ENCODE peak calls at places on chromosomes 3 and 15, in eight cellular contexts. B is HCT116, A is endothelial cell of umbilical vein, P is PC-3, F is GM12878, Y is fibroblast of lung, Z is astrocyte, L is neural progenitor cell. M is an unnamed sample.

GRCh38 chr3:112693186-112693585 is 52.2 kb upstream of the CCDC80 start:
- DNase-seq in P (no peak), L (no peak), B (no peak), Y (no peak), Z (no peak), A (no peak), F (no peak), M (no peak)

GRCh38 chr3:187738089-187738399 is 7.2 kb downstream of the BCL6 start:
- DNase-seq in B (no peak), F (no peak), P (no peak), L (no peak), Y (no peak), Z (no peak), A (no peak), M (no peak)

GRCh38 chr15:88450125-88450798 is 16.9 kb downstream of the MRPL46 start:
- DNase-seq in Z (peak; percentile 44), A (peak; percentile 61), B (peak; percentile 49), F (no peak), Y (peak; percentile 59), P (peak; percentile 77), L (peak; percentile 85), M (no peak)

GRCh38 chr3:95923496-95924210 is 890.7 kb upstream of the EPHA6 start:
- DNase-seq in L (no peak), P (peak; percentile 64), B (no peak), Z (peak; percentile 98), Y (peak; percentile 97), A (peak; percentile 78), F (no peak), M (no peak)

GRCh38 chr15:38876211-38876610 is 311.6 kb upstream of the RASGRP1 start:
- DNase-seq in A (no peak), B (no peak), Z (no peak), Y (no peak), L (no peak), F (no peak), P (no peak), M (no peak)

GRCh38 chr3:53286727-53287412 is 31.0 kb upstream of the TKT start:
- DNase-seq in Z (peak; percentile 62), Y (peak; percentile 18), L (peak; percentile 35), A (no peak), F (no peak), B (no peak), P (no peak), M (no peak)

GRCh38 chr3:52286777-52287110 is 884 bp upstream of the GLYCTK start:
- DNase-seq in Z (peak; percentile 25), F (no peak), B (no peak), P (no peak), L (no peak), A (no peak), Y (no peak), M (no peak)

GRCh38 chr3:73484656-73485248 is 140.0 kb downstream of the PDZRN3 start:
- DNase-seq in A (no peak), Z (no peak), L (no peak), F (peak; percentile 51), B (no peak), P (no peak), Y (no peak), M (no peak)

GRCh38 chr3:197186887-197187588 is 111.4 kb downstream of the DLG1 start:
- DNase-seq in A (peak; percentile 71), L (peak; percentile 71), Y (peak; percentile 79), B (peak; percentile 32), P (peak; percentile 77), Z (peak; percentile 30), F (peak; percentile 40), M (peak; percentile 17)

GRCh38 chr3:123791417-123791816 is 92.7 kb downstream of the MYLK start:
- DNase-seq in P (peak; percentile 7), A (peak; percentile 74), Y (peak; percentile 95), F (no peak), B (no peak), L (no peak), Z (peak; percentile 92), M (no peak)

GRCh38 chr15:78208887-78209645 is 25.3 kb downstream of the ACSBG1 start:
- DNase-seq in B (no peak), F (no peak), A (no peak), P (peak; percentile 43), Y (no peak), L (no peak), Z (no peak), M (no peak)

GRCh38 chr3:133469140-133469731 is 69.4 kb downstream of the BFSP2 start:
- DNase-seq in L (no peak), Z (no peak), F (no peak), B (no peak), P (no peak), A (no peak), Y (peak; percentile 14), M (no peak)

GRCh38 chr3:111882194-111882593 is 23.1 kb downstream of the PHLDB2 start:
- DNase-seq in Y (no peak), A (no peak), P (no peak), Z (no peak), L (no peak), F (no peak), B (no peak), M (no peak)

GRCh38 chr15:98953000-98953776 is 54.4 kb downstream of the PGPEP1L start:
- DNase-seq in P (no peak), B (no peak), A (no peak), F (peak; percentile 80), Z (no peak), Y (peak; percentile 76), L (no peak), M (no peak)

GRCh38 chr3:27910456-27910855 is 188.3 kb upstream of the EOMES start:
- DNase-seq in L (no peak), P (no peak), Z (no peak), F (no peak), A (no peak), B (no peak), Y (no peak), M (no peak)

GRCh38 chr3:192652731-192653130 is 74.6 kb downstream of the FGF12 start:
- DNase-seq in Z (no peak), P (no peak), B (no peak), Y (no peak), A (no peak), L (no peak), F (no peak), M (no peak)

GRCh38 chr15:38193496-38193895 is 59.1 kb upstream of the SPRED1 start:
- DNase-seq in P (peak; percentile 78), L (no peak), A (no peak), Z (peak; percentile 23), F (no peak), B (no peak), Y (peak; percentile 35), M (no peak)

GRCh38 chr15:70463453-70463834 is 299.9 kb downstream of the UACA start:
- DNase-seq in B (no peak), P (no peak), Z (no peak), F (no peak), L (no peak), Y (no peak), A (no peak), M (no peak)

GRCh38 chr3:159236306-159236705 is 434.5 kb downstream of the MFSD1 start:
- DNase-seq in F (no peak), L (no peak), Z (peak; percentile 24), A (peak; percentile 7), B (no peak), Y (no peak), P (no peak), M (no peak)

GRCh38 chr3:20054549-20054987 is 14.3 kb downstream of the KAT2B start:
- DNase-seq in B (peak; percentile 95), P (peak; percentile 100), F (peak; percentile 82), L (no peak), A (peak; percentile 79), Z (peak; percentile 78), Y (peak; percentile 80), M (peak; percentile 100)

GRCh38 chr3:66035763-66036477 is 2.8 kb downstream of the MAGI1 start:
- DNase-seq in Z (peak; percentile 70), F (no peak), A (no peak), L (peak; percentile 59), P (no peak), B (no peak), Y (no peak), M (no peak)

GRCh38 chr3:133509482-133509881 is 64.0 kb upstream of the CDV3 start:
- DNase-seq in B (no peak), Y (peak; percentile 20), L (no peak), Z (no peak), F (no peak), A (no peak), P (no peak), M (no peak)

GRCh38 chr3:142724682-142725351 is 983 bp downstream of the TRPC1 start:
- DNase-seq in Z (peak; percentile 6), F (no peak), L (peak; percentile 84), A (peak; percentile 50), Y (no peak), P (peak; percentile 28), B (peak; percentile 13), M (no peak)

GRCh38 chr3:130748520-130748919 is 1.9 kb upstream of the PIK3R4 start:
- DNase-seq in Z (no peak), L (no peak), A (no peak), P (no peak), F (no peak), B (no peak), Y (no peak), M (no peak)
- H3K9ac ChIP-seq in Z (no peak overlapping the region), L (no peak overlapping the region), A (no peak overlapping the region), P (no peak overlapping the region), F (no peak overlapping the region), B (peak overlapping the region; percentile 61), Y (no peak overlapping the region), M (peak overlapping the region; percentile 75)

GRCh38 chr3:32238027-32238815 is at the start of gene CMTM8:
- DNase-seq in B (no peak), P (peak; percentile 78), Z (no peak), A (peak; percentile 51), L (peak; percentile 88), F (no peak), Y (peak; percentile 18), M (no peak)
- TF ChIP-seq EZH2 in B (no peak), P (no peak), Z (no peak), A (no peak), L (peak; percentile 70), F (no peak), Y (peak; percentile 55), M (peak; percentile 69)

GRCh38 chr15:45640610-45641009 is 5.8 kb downstream of the SQOR start:
- DNase-seq in L (no peak), F (no peak), P (peak; percentile 87), Y (peak; percentile 62), B (peak; percentile 23), A (peak; percentile 95), Z (peak; percentile 88), M (peak; percentile 91)
- H3K9ac ChIP-seq in L (no peak overlapping the region), F (no peak overlapping the region), P (peak overlapping the region; percentile 86), Y (no peak overlapping the region), B (peak overlapping the region; percentile 2), A (no peak overlapping the region), Z (no peak overlapping the region), M (peak overlapping the region; percentile 76)

GRCh38 chr15:74994685-74995084 is 678 bp upstream of the SCAMP5 start:
- DNase-seq in A (no peak), L (no peak), Z (no peak), Y (no peak), F (no peak), P (no peak), B (no peak), M (no peak)

GRCh38 chr15:74995779-74996765 is 709 bp downstream of the SCAMP5 start:
- DNase-seq in P (no peak), A (no peak), Z (no peak), B (no peak), F (no peak), L (peak; percentile 66), Y (no peak), M (no peak)

GRCh38 chr15:74997161-74997942 is 2.0 kb downstream of the SCAMP5 start:
- DNase-seq in B (no peak), F (no peak), A (peak; percentile 35), Y (no peak), P (no peak), L (no peak), Z (no peak), M (no peak)

GRCh38 chr15:74994236-74994635 is 1.1 kb upstream of the SCAMP5 start:
- DNase-seq in L (no peak), B (no peak), P (no peak), A (no peak), F (no peak), Y (no peak), Z (no peak), M (no peak)

GRCh38 chr15:74995182-74995778 is at the start of gene SCAMP5:
- DNase-seq in F (peak; percentile 27), L (peak; percentile 100), Z (peak; percentile 82), A (peak; percentile 79), Y (peak; percentile 92), P (peak; percentile 91), B (peak; percentile 87), M (peak; percentile 68)
- TF ChIP-seq EZH2 in F (no peak), L (peak; percentile 41), Z (no peak), A (no peak), Y (no peak), P (no peak), B (no peak), M (no peak)

M was measured in keratinocyte.